ENCODE peak calls at places on chromosome 19, in four cellular contexts. K, G, C and U are unnamed samples.

GRCh38 chr19:30214651-30215051 is 157.5 kb upstream of the ZNF536 start:
- DNase-seq in C (no peak), K (no peak), G (no peak), U (no peak)

GRCh38 chr19:5487222-5487621 is 32.0 kb downstream of the ZNRF4 start:
- DNase-seq in K (no peak), C (no peak), G (no peak), U (no peak)

GRCh38 chr19:15259900-15260299 is 27.7 kb upstream of the EPHX3 start:
- DNase-seq in C (no peak), G (no peak), K (no peak), U (no peak)

GRCh38 chr19:39254539-39255345 is 6.1 kb upstream of the IFNL4 start:
- DNase-seq in G (no peak), K (no peak), C (no peak), U (no peak)

GRCh38 chr19:12955996-12956395 is 1.0 kb downstream of the GADD45GIP1 start:
- DNase-seq in K (no peak), G (no peak), C (no peak), U (no peak)

GRCh38 chr19:18605546-18606280 is 886 bp downstream of the CRLF1 start:
- DNase-seq in K (no peak), C (no peak), G (no peak), U (no peak)

GRCh38 chr19:46992699-46993535 is 26.7 kb upstream of the NPAS1 start:
- DNase-seq in K (no peak), G (no peak), C (no peak), U (no peak)

GRCh38 chr19:38266981-38267597 is 2.7 kb downstream of the SPINT2 start:
- DNase-seq in G (no peak), C (peak; percentile 78), K (no peak), U (no peak)

GRCh38 chr19:5642204-5642603 is 19.3 kb downstream of the SAFB start:
- DNase-seq in K (no peak), C (no peak), G (no peak), U (no peak)

GRCh38 chr19:32313866-32314265 is 31.5 kb upstream of the ZNF507 start:
- DNase-seq in C (no peak), K (no peak), G (no peak), U (no peak)

GRCh38 chr19:447816-448546 is 12.9 kb downstream of the SHC2 start:
- DNase-seq in C (no peak), G (peak; percentile 77), K (no peak), U (no peak)

GRCh38 chr19:46107371-46107770 is 17.1 kb downstream of the IGFL3 start:
- DNase-seq in K (no peak), G (no peak), C (peak; percentile 28), U (no peak)

GRCh38 chr19:42349378-42350107 is 24.1 kb downstream of the MEGF8 start:
- DNase-seq in K (no peak), C (no peak), G (no peak), U (no peak)

GRCh38 chr19:947090-947706 is 21.4 kb downstream of the ARID3A start:
- DNase-seq in C (no peak), G (no peak), K (no peak), U (no peak)

GRCh38 chr19:7986321-7987083 is 18.9 kb downstream of the ELAVL1 start:
- DNase-seq in C (peak; percentile 82), G (no peak), K (no peak), U (no peak)

GRCh38 chr19:18137242-18137641 is 15.7 kb upstream of the PIK3R2 start:
- DNase-seq in K (no peak), G (no peak), C (no peak), U (no peak)

GRCh38 chr19:5066768-5067167 is 97.9 kb downstream of the KDM4B start:
- DNase-seq in K (no peak), C (no peak), G (no peak), U (no peak)

GRCh38 chr19:10205636-10206035 is 10.9 kb upstream of the DNMT1 start:
- DNase-seq in C (no peak), K (no peak), G (no peak), U (no peak)

GRCh38 chr19:39265321-39265916 is 2.8 kb upstream of the IFNL2 start:
- DNase-seq in K (no peak), C (no peak), G (peak; percentile 42), U (no peak)

GRCh38 chr19:10419200-10419645 is 1.1 kb upstream of the PDE4A start:
- DNase-seq in G (no peak), C (no peak), K (no peak), U (peak; percentile 47)

GRCh38 chr19:31451686-31452325 is 102.6 kb upstream of the TSHZ3 start:
- DNase-seq in C (peak; percentile 44), G (no peak), K (no peak), U (no peak)

GRCh38 chr19:19110410-19111137 is 27.7 kb downstream of the TMEM161A start:
- DNase-seq in K (no peak), G (no peak), C (no peak), U (no peak)

GRCh38 chr19:47652285-47652684 is 43.4 kb downstream of the BICRA start:
- DNase-seq in C (no peak), G (no peak), K (no peak), U (peak; percentile 31)

GRCh38 chr19:47380559-47380958 is 31.4 kb downstream of the DHX34 start:
- DNase-seq in C (no peak), K (no peak), G (no peak), U (no peak)

GRCh38 chr19:54035215-54036178 is 28.2 kb downstream of the VSTM1 start:
- DNase-seq in G (no peak), K (no peak), C (peak; percentile 78), U (no peak)

GRCh38 chr19:19152668-19153384 is 14.5 kb upstream of the TMEM161A start:
- DNase-seq in G (no peak), K (no peak), C (no peak), U (no peak)